ENCODE peak calls at places on chromosomes 7 and 10, in nine cellular contexts. V is cardiac muscle cell, F is Karpas-422, K is tibial nerve, X is HCT116, M is neural progenitor cell, R is suprapubic skin, T is IMR-90, A is astrocyte. S is an unnamed sample.

GRCh38 chr7:106196460-106197021 is 84.4 kb upstream of the SYPL1 start:
- DNase-seq in R (no peak), K (no peak), T (no peak), M (no peak), V (no peak), F (no peak), A (no peak), X (no peak), S (no peak)

GRCh38 chr10:14659626-14660196 is 115.0 kb downstream of the FAM107B start:
- DNase-seq in F (peak; percentile 81), R (no peak), X (no peak), V (peak; percentile 42), M (no peak), K (no peak), T (no peak), A (no peak), S (peak; percentile 61)

GRCh38 chr7:137130751-137131158 is 212.8 kb downstream of the PTN start:
- DNase-seq in V (peak; percentile 48), X (no peak), T (peak; percentile 82), R (no peak), M (no peak), K (no peak), A (peak; percentile 94), F (no peak), S (no peak)

GRCh38 chr10:122307669-122308486 is 36.8 kb downstream of the BTBD16 start:
- DNase-seq in R (peak; percentile 66), X (peak; percentile 97), M (no peak), A (peak; percentile 99), F (peak; percentile 59), K (peak; percentile 33), T (peak; percentile 91), V (peak; percentile 99), S (no peak)

GRCh38 chr10:24346877-24347505 is 138.1 kb downstream of the KIAA1217 start:
- DNase-seq in X (no peak), K (no peak), T (no peak), A (no peak), M (no peak), V (no peak), R (no peak), F (no peak), S (no peak)

GRCh38 chr10:102869290-102870198 is at the start of gene AS3MT:
- DNase-seq in R (no peak), A (no peak), X (no peak), M (peak; percentile 92), T (no peak), F (no peak), V (peak; percentile 25), K (no peak), S (no peak)

GRCh38 chr7:70325509-70326101 is 727.3 kb downstream of the AUTS2 start:
- DNase-seq in X (no peak), R (no peak), V (peak; percentile 32), K (no peak), M (no peak), T (peak; percentile 9), A (peak; percentile 81), F (no peak), S (no peak)

GRCh38 chr7:140867467-140868314 is 57.0 kb downstream of the BRAF start:
- DNase-seq in F (peak; percentile 58), V (no peak), T (no peak), X (no peak), M (no peak), A (no peak), K (no peak), R (no peak), S (no peak)

GRCh38 chr10:14555806-14556205 is 218.9 kb downstream of the FAM107B start:
- DNase-seq in M (peak; percentile 18), T (no peak), A (no peak), V (no peak), K (no peak), F (peak; percentile 68), R (no peak), X (no peak), S (no peak)

GRCh38 chr10:48279081-48279751 is 4.7 kb upstream of the FRMPD2 start:
- DNase-seq in T (no peak), K (no peak), R (no peak), A (no peak), V (no peak), F (no peak), X (no peak), M (no peak), S (no peak)

DNA sequence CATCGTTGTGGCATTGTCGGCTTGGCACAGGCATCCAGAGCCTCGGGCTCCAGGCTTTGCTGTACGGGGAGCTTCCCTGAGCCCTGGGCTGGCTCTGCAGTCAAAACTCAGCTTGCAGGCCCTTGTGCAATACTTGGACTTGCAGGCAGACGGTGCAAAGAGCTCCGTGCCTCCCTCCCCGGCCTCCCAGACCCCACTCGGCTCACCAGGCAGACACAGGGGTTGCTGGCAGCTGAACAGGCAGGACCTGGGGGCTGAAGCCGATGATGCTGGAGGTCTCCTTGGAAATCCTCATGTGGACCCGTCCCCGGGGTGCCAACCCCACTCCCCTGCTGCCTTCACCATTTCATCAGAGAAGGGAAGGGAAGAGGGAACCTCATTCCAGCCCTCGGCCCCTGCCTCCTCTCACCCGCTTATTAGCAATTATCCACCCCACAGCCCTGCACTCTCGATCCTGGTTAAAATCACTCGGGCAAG is 59.6 kb upstream of the GNA12 start:
- DNase-seq in K (no peak), M (no peak), R (no peak), T (no peak), F (no peak), A (no peak), V (peak; percentile 56), X (no peak), S (no peak)
- H3K4me1 ChIP-seq in K (no peaks in the 10 kb centered on the region), M (no peaks in the 10 kb centered on the region), R (no peaks in the 10 kb centered on the region), T (no peaks in the 10 kb centered on the region), F (peaks cover 5% of the 10 kb centered on the region), A (no peaks in the 10 kb centered on the region), V (no peaks in the 10 kb centered on the region), X (no peaks in the 10 kb centered on the region), S (peaks cover 20% of the 10 kb centered on the region)

GRCh38 chr7:30430777-30431176 is 47.8 kb downstream of the NOD1 start:
- DNase-seq in V (no peak), K (no peak), T (no peak), M (no peak), R (no peak), X (no peak), F (peak; percentile 64), A (no peak), S (no peak)
- H3K27ac ChIP-seq in V (peak overlapping the region; percentile 69), K (peak overlapping the region; percentile 21), T (no peak overlapping the region), M (no peak overlapping the region), R (peak overlapping the region; percentile 72), X (no peak overlapping the region), F (peak overlapping the region; percentile 50), A (no peak overlapping the region), S (no peak overlapping the region)

GRCh38 chr10:124739119-124739921 is 4.9 kb downstream of the FAM53B start:
- DNase-seq in F (no peak), V (peak; percentile 50), A (no peak), M (peak; percentile 27), T (no peak), K (no peak), R (no peak), X (no peak), S (no peak)
- H3K4me1 ChIP-seq in F (peaks cover 83% of the 10 kb centered on the region), V (peaks cover 41% of the 10 kb centered on the region), A (peaks cover 22% of the 10 kb centered on the region), M (peaks cover 40% of the 10 kb centered on the region), T (peaks cover 17% of the 10 kb centered on the region), K (peaks cover 80% of the 10 kb centered on the region), R (peaks cover 87% of the 10 kb centered on the region), X (peaks cover 21% of the 10 kb centered on the region), S (peaks cover 84% of the 10 kb centered on the region)

DNA sequence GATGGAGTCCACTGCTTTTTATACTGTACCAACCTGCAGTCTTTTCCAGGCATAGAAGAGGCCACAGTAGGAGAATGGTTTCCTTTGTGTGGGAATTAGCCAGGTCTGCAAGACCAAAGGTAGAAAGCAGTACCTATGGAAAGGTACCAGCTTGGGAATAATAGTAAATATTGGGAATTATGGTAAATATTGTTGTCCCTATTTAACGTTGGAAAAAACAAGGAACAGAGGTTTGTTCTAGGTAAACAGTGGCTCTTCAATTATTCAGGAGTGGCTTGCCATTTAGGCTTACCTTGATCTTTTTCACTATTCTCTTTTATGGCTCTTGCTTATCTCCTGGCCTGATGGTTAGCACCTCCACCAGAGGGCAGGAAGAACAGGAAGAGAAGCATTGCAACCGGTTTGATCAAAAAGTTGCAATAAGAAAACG is 43.9 kb upstream of the GSAP start:
- DNase-seq in A (no peak), R (no peak), F (peak; percentile 51), X (peak; percentile 12), M (no peak), V (no peak), T (no peak), K (no peak), S (no peak)
- H3K27ac ChIP-seq in A (no peak overlapping the region), R (no peak overlapping the region), F (no peak overlapping the region), X (no peak overlapping the region), M (no peak overlapping the region), V (no peak overlapping the region), T (no peak overlapping the region), K (no peak overlapping the region), S (no peak overlapping the region)

GRCh38 chr7:14351167-14351566 is 361.7 kb upstream of the ETV1 start:
- DNase-seq in A (no peak), V (no peak), M (peak; percentile 58), F (no peak), X (no peak), K (no peak), R (no peak), T (no peak), S (no peak)
- H3K4me1 ChIP-seq in A (no peaks in the 10 kb centered on the region), V (no peaks in the 10 kb centered on the region), M (peaks cover 19% of the 10 kb centered on the region), F (no peaks in the 10 kb centered on the region), X (no peaks in the 10 kb centered on the region), K (no peaks in the 10 kb centered on the region), R (no peaks in the 10 kb centered on the region), T (no peaks in the 10 kb centered on the region), S (no peaks in the 10 kb centered on the region)

GRCh38 chr7:47416454-47417121 is 165.3 kb downstream of the TNS3 start:
- DNase-seq in X (no peak), R (peak; percentile 50), M (peak; percentile 19), F (no peak), T (no peak), K (no peak), V (no peak), A (peak; percentile 36), S (no peak)
- H3K27ac ChIP-seq in X (no peak overlapping the region), R (no peak overlapping the region), M (no peak overlapping the region), F (no peak overlapping the region), T (no peak overlapping the region), K (peak overlapping the region; percentile 19), V (no peak overlapping the region), A (no peak overlapping the region), S (no peak overlapping the region)